ENCODE peak calls at places on chromosomes 5 and 9, in ten cellular contexts. One of them, this sample, is unnamed.

GRCh38 chr5:108222011-108222410 is 159.9 kb downstream of the FBXL17 start:
- DNase-seq in SK-MEL-5: no peak
- DNase-seq in lower lobe of right lung: no peak
- DNase-seq in anterior cingulate cortex: no peak
- DNase-seq in mucosa of descending colon: no peak
- DNase-seq in T-helper 2 cell: no peak
- DNase-seq in endothelial cell: no peak
- DNase-seq in ureter: no peak
- DNase-seq in mucosa of gallbladder: no peak
- DNase-seq in HEK293T: no peak
- DNase-seq in this sample: no peak

GRCh38 chr5:160629007-160629402 is 207.3 kb downstream of the PTTG1 start:
- DNase-seq in SK-MEL-5: no peak
- DNase-seq in lower lobe of right lung: no peak
- DNase-seq in anterior cingulate cortex: no peak
- DNase-seq in mucosa of descending colon: no peak
- DNase-seq in T-helper 2 cell: no peak
- DNase-seq in endothelial cell: no peak
- DNase-seq in ureter: no peak
- DNase-seq in mucosa of gallbladder: no peak
- DNase-seq in HEK293T: no peak
- DNase-seq in this sample: no peak

GRCh38 chr5:133820516-133820915 is 147.9 kb downstream of the C5orf15 start:
- DNase-seq in SK-MEL-5: no peak
- DNase-seq in lower lobe of right lung: no peak
- DNase-seq in anterior cingulate cortex: no peak
- DNase-seq in mucosa of descending colon: no peak
- DNase-seq in T-helper 2 cell: no peak
- DNase-seq in endothelial cell: no peak
- DNase-seq in ureter: no peak
- DNase-seq in mucosa of gallbladder: no peak
- DNase-seq in HEK293T: no peak
- DNase-seq in this sample: no peak

GRCh38 chr5:138974227-138975063 is 99.3 kb upstream of the LRRTM2 start:
- DNase-seq in SK-MEL-5: no peak
- DNase-seq in lower lobe of right lung: no peak
- DNase-seq in anterior cingulate cortex: no peak
- DNase-seq in mucosa of descending colon: peak
- DNase-seq in T-helper 2 cell: no peak
- DNase-seq in endothelial cell: no peak
- DNase-seq in ureter: peak
- DNase-seq in mucosa of gallbladder: no peak
- DNase-seq in HEK293T: no peak
- DNase-seq in this sample: no peak

GRCh38 chr5:176543428-176544182 is 5.5 kb upstream of the CDHR2 start:
- DNase-seq in SK-MEL-5: peak
- DNase-seq in lower lobe of right lung: peak
- DNase-seq in anterior cingulate cortex: peak
- DNase-seq in mucosa of descending colon: peak
- DNase-seq in T-helper 2 cell: peak
- DNase-seq in endothelial cell: no peak
- DNase-seq in ureter: peak
- DNase-seq in mucosa of gallbladder: peak
- DNase-seq in HEK293T: peak
- DNase-seq in this sample: peak

GRCh38 chr9:114757984-114758383 is 47.9 kb downstream of the TNFSF15 start:
- DNase-seq in SK-MEL-5: no peak
- DNase-seq in lower lobe of right lung: no peak
- DNase-seq in anterior cingulate cortex: no peak
- DNase-seq in mucosa of descending colon: no peak
- DNase-seq in T-helper 2 cell: no peak
- DNase-seq in endothelial cell: no peak
- DNase-seq in ureter: no peak
- DNase-seq in mucosa of gallbladder: no peak
- DNase-seq in HEK293T: no peak
- DNase-seq in this sample: no peak

GRCh38 chr5:141747152-141747640 is 65.2 kb upstream of the ARAP3 start:
- DNase-seq in SK-MEL-5: peak
- DNase-seq in lower lobe of right lung: peak
- DNase-seq in anterior cingulate cortex: peak
- DNase-seq in mucosa of descending colon: peak
- DNase-seq in T-helper 2 cell: no peak
- DNase-seq in endothelial cell: peak
- DNase-seq in ureter: peak
- DNase-seq in mucosa of gallbladder: peak
- DNase-seq in HEK293T: peak
- DNase-seq in this sample: no peak

GRCh38 chr5:61298066-61298465 is 34.0 kb upstream of the ZSWIM6 start:
- DNase-seq in SK-MEL-5: no peak
- DNase-seq in lower lobe of right lung: no peak
- DNase-seq in anterior cingulate cortex: no peak
- DNase-seq in mucosa of descending colon: no peak
- DNase-seq in T-helper 2 cell: no peak
- DNase-seq in endothelial cell: no peak
- DNase-seq in ureter: no peak
- DNase-seq in mucosa of gallbladder: no peak
- DNase-seq in HEK293T: no peak
- DNase-seq in this sample: no peak

GRCh38 chr5:139760066-139761056 is 35.2 kb upstream of the PSD2 start:
- DNase-seq in SK-MEL-5: no peak
- DNase-seq in lower lobe of right lung: no peak
- DNase-seq in anterior cingulate cortex: peak
- DNase-seq in mucosa of descending colon: no peak
- DNase-seq in T-helper 2 cell: no peak
- DNase-seq in endothelial cell: no peak
- DNase-seq in ureter: no peak
- DNase-seq in mucosa of gallbladder: no peak
- DNase-seq in HEK293T: no peak
- DNase-seq in this sample: no peak

GRCh38 chr9:133948138-133948537 is 44.0 kb downstream of the VAV2 start:
- DNase-seq in SK-MEL-5: no peak
- DNase-seq in lower lobe of right lung: peak
- DNase-seq in anterior cingulate cortex: no peak
- DNase-seq in mucosa of descending colon: no peak
- DNase-seq in T-helper 2 cell: no peak
- DNase-seq in endothelial cell: no peak
- DNase-seq in ureter: no peak
- DNase-seq in mucosa of gallbladder: peak
- DNase-seq in HEK293T: no peak
- DNase-seq in this sample: no peak

GRCh38 chr5:14600846-14601245 is 19.3 kb downstream of the OTULINL start:
- DNase-seq in SK-MEL-5: no peak
- DNase-seq in lower lobe of right lung: no peak
- DNase-seq in anterior cingulate cortex: no peak
- DNase-seq in mucosa of descending colon: no peak
- DNase-seq in T-helper 2 cell: no peak
- DNase-seq in endothelial cell: no peak
- DNase-seq in ureter: no peak
- DNase-seq in mucosa of gallbladder: no peak
- DNase-seq in HEK293T: no peak
- DNase-seq in this sample: no peak

GRCh38 chr5:148808864-148809642 is 17.4 kb upstream of the ADRB2 start:
- DNase-seq in SK-MEL-5: no peak
- DNase-seq in lower lobe of right lung: peak
- DNase-seq in anterior cingulate cortex: no peak
- DNase-seq in mucosa of descending colon: peak
- DNase-seq in T-helper 2 cell: no peak
- DNase-seq in endothelial cell: no peak
- DNase-seq in ureter: no peak
- DNase-seq in mucosa of gallbladder: no peak
- DNase-seq in HEK293T: peak
- DNase-seq in this sample: peak

GRCh38 chr5:178074266-178074952 is 38.9 kb upstream of the N4BP3 start:
- DNase-seq in SK-MEL-5: peak
- DNase-seq in lower lobe of right lung: no peak
- DNase-seq in anterior cingulate cortex: no peak
- DNase-seq in mucosa of descending colon: no peak
- DNase-seq in T-helper 2 cell: no peak
- DNase-seq in endothelial cell: no peak
- DNase-seq in ureter: no peak
- DNase-seq in mucosa of gallbladder: no peak
- DNase-seq in HEK293T: no peak
- DNase-seq in this sample: peak

GRCh38 chr9:114446036-114446435 is 58.3 kb upstream of the AKNA start:
- DNase-seq in SK-MEL-5: no peak
- DNase-seq in lower lobe of right lung: no peak
- DNase-seq in anterior cingulate cortex: no peak
- DNase-seq in mucosa of descending colon: no peak
- DNase-seq in T-helper 2 cell: no peak
- DNase-seq in endothelial cell: no peak
- DNase-seq in ureter: no peak
- DNase-seq in mucosa of gallbladder: no peak
- DNase-seq in HEK293T: no peak
- DNase-seq in this sample: no peak

GRCh38 chr9:125759812-125760134 is 12.6 kb downstream of the PBX3 start:
- DNase-seq in SK-MEL-5: no peak
- DNase-seq in lower lobe of right lung: no peak
- DNase-seq in anterior cingulate cortex: no peak
- DNase-seq in mucosa of descending colon: no peak
- DNase-seq in T-helper 2 cell: no peak
- DNase-seq in endothelial cell: no peak
- DNase-seq in ureter: no peak
- DNase-seq in mucosa of gallbladder: no peak
- DNase-seq in HEK293T: no peak
- DNase-seq in this sample: no peak

GRCh38 chr9:69660304-69660703 is 11.9 kb downstream of the APBA1 start:
- DNase-seq in SK-MEL-5: no peak
- DNase-seq in lower lobe of right lung: no peak
- DNase-seq in anterior cingulate cortex: no peak
- DNase-seq in mucosa of descending colon: no peak
- DNase-seq in T-helper 2 cell: no peak
- DNase-seq in endothelial cell: no peak
- DNase-seq in ureter: no peak
- DNase-seq in mucosa of gallbladder: no peak
- DNase-seq in HEK293T: no peak
- DNase-seq in this sample: no peak

GRCh38 chr9:137646341-137646740 is 27.5 kb downstream of the EHMT1 start:
- DNase-seq in SK-MEL-5: no peak
- DNase-seq in lower lobe of right lung: no peak
- DNase-seq in anterior cingulate cortex: no peak
- DNase-seq in mucosa of descending colon: no peak
- DNase-seq in T-helper 2 cell: no peak
- DNase-seq in endothelial cell: no peak
- DNase-seq in ureter: no peak
- DNase-seq in mucosa of gallbladder: no peak
- DNase-seq in HEK293T: no peak
- DNase-seq in this sample: no peak